ENCODE peak calls at places on chromosomes 1 and 21, in nine cellular contexts. N is neural crest cell, F is endothelial cell, X is ovary, Z is sigmoid colon, A is GM13976, K is AG09309, O is GM10248, B is WERI-Rb-1. D is an unnamed sample.

GRCh38 chr1:110272045-110272444 is 61.9 kb downstream of the KCNC4 start:
- DNase-seq in N (no peak), Z (no peak), B (no peak), A (no peak), X (no peak), F (no peak), O (no peak), K (no peak), D (no peak)

GRCh38 chr1:90911353-90911752 is 110.5 kb downstream of the ZNF644 start:
- DNase-seq in A (no peak), K (no peak), N (no peak), X (no peak), B (no peak), Z (no peak), F (no peak), O (no peak), D (no peak)

GRCh38 chr1:156654700-156655099 is 12.8 kb downstream of the BCAN start:
- DNase-seq in Z (no peak), B (no peak), F (no peak), X (no peak), K (no peak), A (no peak), O (no peak), N (no peak), D (no peak)

GRCh38 chr1:150165622-150166612 is 16.2 kb downstream of the PLEKHO1 start:
- DNase-seq in K (no peak), Z (no peak), B (peak), F (peak), O (peak), A (peak), N (peak), X (peak), D (no peak)

GRCh38 chr1:214438530-214438929 is 112.9 kb downstream of the PTPN14 start:
- DNase-seq in N (no peak), F (no peak), K (no peak), B (no peak), A (no peak), Z (no peak), O (no peak), X (no peak), D (no peak)

GRCh38 chr1:10626781-10627410 is 152.1 kb downstream of the PEX14 start:
- DNase-seq in F (no peak), Z (peak), N (no peak), X (no peak), K (no peak), O (no peak), B (no peak), A (no peak), D (no peak)

GRCh38 chr1:30478799-30479198 is 244.6 kb downstream of the MATN1 start:
- DNase-seq in Z (peak), A (no peak), O (no peak), X (no peak), B (no peak), K (no peak), N (no peak), F (no peak), D (peak)

GRCh38 chr1:28449904-28450303 is 55.9 kb upstream of the RCC1 start:
- DNase-seq in F (no peak), Z (no peak), N (no peak), B (no peak), K (no peak), O (peak), X (no peak), A (peak), D (no peak)

GRCh38 chr1:94962745-94963265 is 35.9 kb upstream of the CNN3 start:
- DNase-seq in B (no peak), N (no peak), Z (no peak), F (no peak), A (peak), K (no peak), O (peak), X (peak), D (no peak)

GRCh38 chr1:239792157-239792556 is 299.5 kb upstream of the FMN2 start:
- DNase-seq in K (no peak), X (no peak), F (no peak), B (no peak), N (no peak), Z (no peak), O (no peak), A (no peak), D (no peak)

GRCh38 chr1:29758764-29759499 is 522.6 kb downstream of the PTPRU start:
- DNase-seq in F (no peak), A (no peak), K (no peak), X (no peak), N (no peak), O (no peak), B (peak), Z (no peak), D (peak)

GRCh38 chr1:28415246-28415645 is 45.7 kb downstream of the PHACTR4 start:
- DNase-seq in B (no peak), Z (no peak), A (no peak), O (no peak), N (no peak), X (no peak), F (no peak), K (no peak), D (no peak)

GRCh38 chr21:44378646-44379581 is 25.5 kb downstream of the TRPM2 start:
- DNase-seq in A (no peak), K (no peak), Z (no peak), X (no peak), O (no peak), B (no peak), N (no peak), F (no peak), D (peak)

GRCh38 chr1:119613769-119614358 is 34.2 kb downstream of the ZNF697 start:
- DNase-seq in B (peak), F (peak), O (peak), A (peak), X (peak), Z (peak), N (peak), K (peak), D (peak)

GRCh38 chr1:91891969-91892368 is 6.0 kb upstream of the TGFBR3 start:
- DNase-seq in A (no peak), N (no peak), Z (no peak), B (no peak), K (no peak), O (no peak), X (no peak), F (no peak), D (no peak)

GRCh38 chr1:30929135-30929889 is 20.8 kb upstream of the SDC3 start:
- DNase-seq in K (no peak), X (peak), Z (no peak), B (peak), F (peak), N (peak), O (peak), A (peak), D (no peak)

GRCh38 chr1:27001570-27002360 is 8.3 kb downstream of the TRNP1 start:
- DNase-seq in N (peak), O (no peak), A (no peak), Z (peak), X (no peak), B (no peak), F (no peak), K (no peak), D (no peak)

GRCh38 chr1:5978452-5978851 is 13.8 kb downstream of the NPHP4 start:
- DNase-seq in N (no peak), K (no peak), X (peak), Z (peak), F (no peak), B (no peak), A (no peak), O (no peak), D (no peak)

GRCh38 chr21:44485254-44485793 is 30.0 kb downstream of the LRRC3 start:
- DNase-seq in F (no peak), K (peak), Z (no peak), B (no peak), X (no peak), O (no peak), A (no peak), N (peak), D (peak)

GRCh38 chr1:156927215-156928042 is 7.0 kb downstream of the LRRC71 start:
- DNase-seq in N (peak), X (peak), A (peak), K (no peak), O (peak), Z (peak), B (peak), F (peak), D (peak)

GRCh38 chr1:187032982-187033705 is 204.4 kb downstream of the PLA2G4A start:
- DNase-seq in B (no peak), A (no peak), X (no peak), N (no peak), F (no peak), O (no peak), K (no peak), Z (no peak), D (no peak)

DNA sequence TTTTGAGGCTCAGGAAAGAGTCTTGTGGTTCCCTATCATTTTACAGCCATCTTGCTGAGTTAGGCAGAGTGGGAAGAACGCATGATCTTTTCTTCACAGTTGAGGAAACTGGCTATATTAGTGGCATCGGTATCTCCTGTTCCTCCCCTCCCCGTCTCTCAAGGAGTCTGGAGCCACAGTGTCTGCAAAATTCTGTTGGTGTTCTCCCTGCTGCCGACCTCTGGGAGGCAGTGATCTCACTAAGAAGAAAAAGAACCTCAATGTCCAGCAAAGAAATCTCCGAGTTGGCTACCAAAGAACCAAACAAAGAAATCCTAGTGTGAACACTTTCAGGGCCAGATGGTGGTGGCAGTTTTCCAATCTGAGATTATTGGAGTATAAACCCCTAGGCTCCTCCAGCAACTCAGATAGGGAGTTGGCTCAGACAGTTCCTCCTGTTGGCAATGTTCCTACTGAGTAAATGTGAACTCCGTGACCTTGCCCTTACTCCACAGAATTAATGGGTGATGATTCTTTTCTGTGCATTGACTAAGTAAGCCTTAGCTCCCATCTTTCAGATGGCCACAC is 41.2 kb downstream of the PRAMEF20 start:
- DNase-seq in F (no peak), X (no peak), B (peak), O (no peak), Z (no peak), N (no peak), A (no peak), K (no peak), D (no peak)
- TF ChIP-seq CTCF in F (no peak), X (no peak), B (peak), O (no peak), Z (no peak), N (no peak), A (no peak), K (no peak), D (no peak)

GRCh38 chr1:37676281-37677243 is 15.8 kb upstream of the CDCA8 start:
- DNase-seq in F (no peak), N (no peak), X (peak), B (no peak), K (peak), Z (peak), A (peak), O (peak), D (no peak)
- TF ChIP-seq CTCF in F (no peak), N (no peak), X (no peak), B (no peak), K (no peak), Z (no peak), A (peak), O (no peak), D (no peak)

DNA sequence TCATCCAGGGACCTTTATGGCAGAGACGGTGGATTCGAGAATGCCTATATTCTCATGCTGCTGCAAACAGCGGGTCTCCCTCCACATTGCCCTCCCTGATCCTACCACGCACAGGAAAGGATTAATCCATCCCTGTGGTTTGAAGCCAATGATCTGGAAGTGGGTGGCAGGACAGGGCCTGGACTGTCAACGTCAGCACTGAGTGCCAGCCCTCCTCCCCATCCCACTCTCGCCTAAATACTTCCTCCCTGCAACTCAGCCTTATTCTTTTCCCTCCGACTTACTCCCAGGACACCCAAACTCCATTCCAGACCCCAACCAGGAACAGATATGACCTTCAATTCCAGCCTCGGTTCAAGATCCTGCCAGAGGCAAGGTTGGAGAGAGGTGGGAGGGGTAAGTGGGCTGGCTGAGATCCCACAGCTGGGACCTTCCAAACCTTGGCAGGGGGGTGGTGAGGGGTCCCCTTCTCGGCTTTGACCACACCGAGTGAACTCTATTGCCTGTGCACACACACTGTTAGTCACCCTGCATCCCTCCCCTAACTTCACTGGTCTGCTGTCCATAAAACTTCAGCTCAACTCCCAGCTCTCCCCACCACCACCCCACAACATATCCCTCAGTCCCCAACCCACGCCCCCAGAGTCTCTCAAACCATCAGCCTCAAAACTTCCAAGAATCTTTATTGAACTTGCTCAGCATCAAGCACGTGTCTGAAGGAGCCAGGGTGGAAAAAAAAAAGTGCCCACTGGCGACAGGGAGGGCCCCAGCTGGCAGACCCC is 2.4 kb upstream of the S100A5 start:
- DNase-seq in K (no peak), A (no peak), Z (no peak), O (no peak), F (no peak), X (peak), N (no peak), B (no peak), D (no peak)
- TF ChIP-seq CTCF in K (no peak), A (no peak), Z (no peak), O (no peak), F (no peak), X (no peak), N (no peak), B (no peak), D (no peak)

DNA sequence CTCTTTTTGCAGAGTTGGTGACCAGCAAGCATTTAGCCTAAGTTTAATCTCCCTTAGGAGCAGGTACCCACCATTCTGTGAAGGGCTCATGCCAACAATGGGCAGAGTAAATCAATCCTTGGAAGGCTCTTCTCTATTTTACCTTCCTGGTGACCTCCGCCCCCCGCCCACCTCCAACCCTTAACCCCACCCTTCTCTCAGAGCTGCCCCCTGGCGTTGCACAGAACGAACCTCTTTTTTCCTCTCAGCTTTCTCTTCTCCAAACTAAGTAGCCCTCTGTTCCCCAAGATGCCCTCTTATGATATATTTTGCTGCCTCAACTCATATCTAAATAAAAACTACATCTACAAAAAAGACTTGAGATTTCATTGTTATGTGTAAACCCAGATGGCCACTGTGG is 186.8 kb downstream of the SEC16B start:
- DNase-seq in N (no peak), Z (no peak), O (no peak), A (no peak), X (no peak), F (no peak), K (no peak), B (peak), D (no peak)
- TF ChIP-seq CTCF in N (no peak), Z (no peak), O (no peak), A (no peak), X (no peak), F (no peak), K (peak), B (no peak), D (no peak)

GRCh38 chr1:155135416-155136197 is at the start of gene SLC50A1:
- DNase-seq in O (peak), F (peak), X (peak), N (peak), K (peak), Z (peak), B (peak), A (peak), D (peak)
- TF ChIP-seq CTCF in O (no peak), F (no peak), X (peak), N (peak), K (no peak), Z (peak), B (peak), A (no peak), D (peak)

GRCh38 chr1:161763522-161764098 is 2.5 kb upstream of the ATF6 start:
- DNase-seq in K (no peak), B (no peak), O (peak), F (no peak), Z (no peak), N (no peak), X (no peak), A (no peak), D (no peak)
- TF ChIP-seq CTCF in K (peak), B (peak), O (peak), F (peak), Z (peak), N (peak), X (no peak), A (peak), D (peak)

DNA sequence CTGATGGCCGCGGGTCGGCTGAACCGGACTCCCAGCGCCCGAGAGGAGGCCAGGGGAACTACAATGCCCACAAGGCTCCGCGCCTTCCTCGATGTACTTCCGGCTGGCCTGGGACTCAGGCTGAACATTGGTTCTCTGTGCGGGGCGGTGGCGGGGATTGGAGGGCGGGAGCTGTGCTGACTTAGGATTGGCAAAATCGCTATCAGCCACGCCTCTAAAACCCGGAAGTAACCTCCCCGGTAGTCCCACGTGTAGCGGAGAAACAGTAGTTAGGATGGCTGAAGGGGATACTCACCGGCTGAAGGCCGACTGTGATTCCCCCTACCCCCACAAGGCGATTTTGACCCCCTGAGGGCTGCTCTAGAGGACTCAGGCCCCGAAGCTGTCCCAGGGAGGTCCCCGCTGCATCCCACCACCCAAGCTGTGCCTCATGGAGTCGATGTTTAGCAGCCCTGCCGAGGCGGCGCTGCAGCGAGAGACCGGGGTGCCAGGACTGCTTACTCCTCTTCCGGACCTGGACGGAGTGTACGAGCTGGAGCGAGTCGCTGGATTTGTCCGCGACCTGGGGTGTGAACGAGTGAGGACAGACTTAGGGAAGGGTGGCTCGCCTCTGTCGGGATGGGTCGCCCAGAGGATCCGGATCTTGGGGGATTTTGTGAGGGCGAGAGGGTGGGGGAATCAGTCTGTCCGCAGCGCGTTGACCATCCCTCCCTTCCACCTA is at the start of gene DPH2:
- DNase-seq in B (peak), F (peak), X (peak), A (peak), O (peak), K (peak), N (peak), Z (peak), D (peak)
- TF ChIP-seq CTCF in B (no peak), F (peak), X (no peak), A (no peak), O (no peak), K (peak), N (no peak), Z (no peak), D (peak)

DNA sequence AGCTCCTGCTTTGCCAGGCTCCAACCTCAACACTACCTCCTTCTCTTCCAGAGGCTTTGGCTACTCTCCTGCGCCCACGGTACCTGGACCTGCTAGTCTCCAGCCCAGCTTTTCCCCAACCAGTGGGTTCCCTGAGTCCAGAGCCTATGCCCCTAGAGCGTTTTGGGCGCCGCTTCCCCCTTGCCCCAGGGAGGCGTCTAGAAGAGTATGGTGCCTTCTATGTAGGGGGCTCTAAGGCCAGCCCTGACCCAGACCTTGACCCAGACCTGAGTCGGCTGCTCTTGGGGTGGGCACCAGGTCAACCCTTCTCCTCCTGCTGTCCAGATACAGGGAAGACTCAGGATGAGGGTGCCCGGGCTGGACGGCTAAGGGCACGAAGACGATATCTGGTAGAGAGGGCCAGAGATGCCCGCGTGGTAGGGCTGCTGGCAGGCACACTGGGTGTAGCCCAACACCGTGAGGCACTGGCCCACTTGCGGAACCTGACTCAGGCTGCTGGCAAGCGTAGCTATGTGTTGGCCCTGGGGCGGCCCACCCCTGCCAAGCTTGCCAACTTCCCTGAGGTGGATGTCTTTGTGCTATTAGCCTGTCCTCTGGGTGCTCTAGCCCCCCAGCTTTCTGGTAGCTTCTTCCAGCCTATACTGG is 1.6 kb downstream of the DPH2 start:
- DNase-seq in N (no peak), O (no peak), Z (no peak), B (no peak), K (no peak), A (no peak), X (no peak), F (no peak), D (no peak)
- TF ChIP-seq CTCF in N (no peak), O (no peak), Z (no peak), B (no peak), K (no peak), A (no peak), X (no peak), F (no peak), D (no peak)

DNA sequence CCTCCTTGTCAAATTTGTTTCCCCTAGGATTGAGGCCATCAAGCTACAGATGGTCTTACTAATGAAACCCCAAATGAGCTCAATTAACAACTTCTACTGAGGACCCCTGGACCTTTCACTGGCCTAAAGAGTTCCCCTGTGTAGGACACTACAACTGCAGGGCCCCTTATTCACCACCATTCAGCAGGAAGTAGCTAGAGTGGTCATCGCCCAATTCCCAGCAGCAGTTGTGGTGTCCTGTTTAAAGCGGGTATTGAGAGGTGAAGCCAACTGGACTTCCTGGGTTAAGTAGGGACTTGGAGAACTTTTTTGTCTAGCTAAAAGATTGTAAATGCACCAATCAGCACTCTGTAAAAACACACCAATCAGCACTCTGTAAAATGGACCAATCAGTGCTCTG is 1466.9 kb downstream of the KCNT2 start:
- DNase-seq in O (no peak), Z (no peak), N (no peak), F (no peak), X (no peak), A (no peak), B (peak), K (no peak), D (no peak)
- TF ChIP-seq CTCF in O (no peak), Z (no peak), N (no peak), F (no peak), X (no peak), A (no peak), B (no peak), K (no peak), D (no peak)

GRCh38 chr1:15272782-15273127 is 25.7 kb downstream of the FHAD1 start:
- DNase-seq in Z (no peak), K (no peak), X (no peak), B (no peak), O (no peak), A (no peak), F (no peak), N (no peak), D (no peak)
- TF ChIP-seq CTCF in Z (peak), K (no peak), X (peak), B (no peak), O (peak), A (no peak), F (no peak), N (no peak), D (peak)

D was measured in type B pancreatic cell.